ENCODE peak calls at places on chromosome X, in four cellular contexts. H is epithelial cell of proximal tubule, W is sciatic nerve, L is left colon. P is an unnamed sample.

GRCh38 chrX:119503484-119503861 is 35.2 kb downstream of the SLC25A5 start:
- DNase-seq in H (no peak), W (no peak), L (peak; percentile 42), P (peak; percentile 82)

GRCh38 chrX:72057331-72057730 is 74.4 kb downstream of the RTL5 start:
- DNase-seq in H (no peak), W (no peak), L (no peak), P (no peak)

GRCh38 chrX:13341491-13342101 is 21.7 kb upstream of the ATXN3L start:
- DNase-seq in H (no peak), W (no peak), L (no peak), P (no peak)

GRCh38 chrX:110125435-110125834 is 122.5 kb downstream of the TMEM164 start:
- DNase-seq in H (no peak), W (no peak), L (no peak), P (no peak)

GRCh38 chrX:42704454-42704853 is 73.5 kb downstream of the PPP1R2C start:
- DNase-seq in H (no peak), W (no peak), L (no peak), P (no peak)

GRCh38 chrX:123675154-123675553 is 57.7 kb downstream of the THOC2 start:
- DNase-seq in H (no peak), W (no peak), L (no peak), P (no peak)

GRCh38 chrX:53483838-53484420 is 49.8 kb upstream of the HSD17B10 start:
- DNase-seq in H (no peak), W (no peak), L (no peak), P (no peak)

GRCh38 chrX:39399387-39399786 is 598.1 kb downstream of the MID1IP1 start:
- DNase-seq in H (no peak), W (no peak), L (no peak), P (no peak)

GRCh38 chrX:71103110-71103983 is 3.2 kb downstream of the CXorf65 start:
- DNase-seq in H (no peak), W (peak; percentile 62), L (peak; percentile 54), P (no peak)

GRCh38 chrX:108122748-108123147 is 31.2 kb downstream of the ATG4A start:
- DNase-seq in H (no peak), W (no peak), L (no peak), P (no peak)

GRCh38 chrX:128518508-128518907 is 466.3 kb upstream of the ACTRT1 start:
- DNase-seq in H (no peak), W (no peak), L (no peak), P (no peak)